ENCODE peak calls at places on chromosomes 4 and X, in four cellular contexts. N, Y, I and P are unnamed samples.

GRCh38 chr4:16165931-16166330 is 60.3 kb downstream of the TAPT1 start:
- DNase-seq in N (no peak), Y (no peak), I (no peak), P (no peak)

GRCh38 chrX:23616361-23616760 is 50.9 kb upstream of the PRDX4 start:
- DNase-seq in N (peak; percentile 38), Y (no peak), I (peak; percentile 59), P (no peak)

GRCh38 chrX:148043456-148043855 is 62.3 kb downstream of the FMR1NB start:
- DNase-seq in N (peak; percentile 40), Y (no peak), I (no peak), P (peak; percentile 17)

GRCh38 chrX:123222920-123223319 is 38.8 kb downstream of the GRIA3 start:
- DNase-seq in N (no peak), Y (no peak), I (no peak), P (no peak)

GRCh38 chr4:99159699-99160098 is 15.6 kb upstream of the ADH4 start:
- DNase-seq in N (no peak), Y (no peak), I (no peak), P (no peak)

GRCh38 chrX:70445197-70445656 is 592 bp downstream of the DLG3 start:
- DNase-seq in N (no peak), Y (no peak), I (no peak), P (no peak)

GRCh38 chr4:91577864-91578263 is 725.9 kb upstream of the GRID2 start:
- DNase-seq in N (no peak), Y (no peak), I (no peak), P (no peak)

GRCh38 chr4:107037188-107037587 is 1.1 kb upstream of the DKK2 start:
- DNase-seq in N (peak; percentile 78), Y (no peak), I (peak; percentile 74), P (peak; percentile 12)

GRCh38 chr4:176467011-176467410 is 147.2 kb downstream of the SPCS3 start:
- DNase-seq in N (peak; percentile 41), Y (no peak), I (no peak), P (peak; percentile 83)

GRCh38 chr4:149707862-149708261 is 107.8 kb downstream of the IQCM start:
- DNase-seq in N (no peak), Y (no peak), I (peak; percentile 18), P (no peak)

GRCh38 chr4:95165926-95166524 is 382.7 kb downstream of the UNC5C start:
- DNase-seq in N (peak; percentile 66), Y (peak; percentile 12), I (peak; percentile 87), P (peak; percentile 62)

GRCh38 chrX:17805120-17805519 is 56.0 kb downstream of the RAI2 start:
- DNase-seq in N (no peak), Y (no peak), I (no peak), P (no peak)

GRCh38 chr4:80875642-80876041 is 154.9 kb upstream of the BMP3 start:
- DNase-seq in N (no peak), Y (no peak), I (no peak), P (no peak)

GRCh38 chrX:25600776-25601175 is 537.4 kb upstream of the MAGEB18 start:
- DNase-seq in N (no peak), Y (no peak), I (no peak), P (no peak)

GRCh38 chr4:88225216-88226107 is 58.9 kb downstream of the PPM1K start:
- DNase-seq in N (no peak), Y (no peak), I (no peak), P (no peak)

GRCh38 chr4:175253184-175253902 is 335.2 kb downstream of the ADAM29 start:
- DNase-seq in N (peak; percentile 8), Y (no peak), I (no peak), P (no peak)

GRCh38 chr4:182143822-182144620 is 99.2 kb upstream of the TENM3 start:
- DNase-seq in N (peak; percentile 74), Y (no peak), I (peak; percentile 49), P (peak; percentile 76)

GRCh38 chrX:2406891-2407518 is 93.8 kb downstream of the DHRSX start:
- DNase-seq in N (no peak), Y (no peak), I (no peak), P (no peak)

GRCh38 chrX:9465380-9466114 is 689 bp downstream of the TBL1X start:
- DNase-seq in N (peak; percentile 23), Y (peak; percentile 12), I (no peak), P (no peak)

GRCh38 chrX:138858438-138858837 is 146.9 kb upstream of the FGF13 start:
- DNase-seq in N (peak; percentile 54), Y (no peak), I (no peak), P (no peak)

GRCh38 chr4:118957683-118958082 is 69.0 kb downstream of the SYNPO2 start:
- DNase-seq in N (no peak), Y (no peak), I (no peak), P (no peak)

GRCh38 chr4:139085141-139085540 is 69.6 kb downstream of the NOCT start:
- DNase-seq in N (no peak), Y (no peak), I (no peak), P (peak; percentile 6)

GRCh38 chr4:128565565-128566186 is 243.8 kb upstream of the JADE1 start:
- DNase-seq in N (peak; percentile 27), Y (no peak), I (peak; percentile 69), P (no peak)

GRCh38 chr4:147407261-147408045 is 73.4 kb upstream of the EDNRA start:
- DNase-seq in N (no peak), Y (no peak), I (no peak), P (no peak)

GRCh38 chr4:176065365-176066249 is at the start of gene WDR17:
- DNase-seq in N (peak; percentile 80), Y (peak; percentile 65), I (peak; percentile 98), P (no peak)

GRCh38 chrX:41313419-41313818 is 20.5 kb upstream of the DDX3X start:
- DNase-seq in N (peak; percentile 56), Y (no peak), I (no peak), P (peak; percentile 82)

GRCh38 chr4:158131037-158131436 is 41.8 kb downstream of the GASK1B start:
- DNase-seq in N (peak; percentile 61), Y (no peak), I (no peak), P (peak; percentile 36)

GRCh38 chrX:106894978-106895452 is 8.1 kb downstream of the RIPPLY1 start:
- DNase-seq in N (peak; percentile 37), Y (no peak), I (no peak), P (peak; percentile 63)

GRCh38 chrX:40154229-40154852 is 56.6 kb upstream of the BCOR start:
- DNase-seq in N (no peak), Y (no peak), I (peak; percentile 86), P (no peak)

GRCh38 chr4:2400841-2401609 is 17.4 kb downstream of the ZFYVE28 start:
- DNase-seq in N (no peak), Y (no peak), I (no peak), P (no peak)

GRCh38 chr4:113849771-113850170 is 88.2 kb upstream of the CAMK2D start:
- DNase-seq in N (peak; percentile 16), Y (no peak), I (no peak), P (no peak)

GRCh38 chrX:153953342-153953830 is 8.9 kb upstream of the RENBP start:
- DNase-seq in N (peak; percentile 81), Y (peak; percentile 60), I (peak; percentile 69), P (peak; percentile 17)

GRCh38 chr4:138816883-138817282 is 198.7 kb upstream of the NOCT start:
- DNase-seq in N (no peak), Y (no peak), I (no peak), P (no peak)

GRCh38 chr4:56907009-56907408 is 691 bp upstream of the REST start:
- DNase-seq in N (no peak), Y (no peak), I (peak; percentile 21), P (no peak)

GRCh38 chr4:879730-880079 is 52.4 kb downstream of the GAK start:
- DNase-seq in N (no peak), Y (peak; percentile 68), I (no peak), P (no peak)

GRCh38 chr4:157818946-157819692 is 353.7 kb downstream of the GASK1B start:
- DNase-seq in N (no peak), Y (no peak), I (no peak), P (no peak)